ENCODE peak calls at places on chromosomes 11 and 22, in four cellular contexts. X is H1, O is K562, Q is HepG2. S is an unnamed sample.

GRCh38 chr22:23591203-23591791 is 11.2 kb upstream of the IGLL1 start:
- DNase-seq in X (peak; percentile 93), O (peak; percentile 63), Q (peak; percentile 41), S (peak; percentile 21)

GRCh38 chr22:31790240-31790639 is 36.4 kb downstream of the DEPDC5 start:
- DNase-seq in X (no peak), O (no peak), Q (no peak), S (no peak)

GRCh38 chr22:50600967-50601668 is 525 bp downstream of the MAPK8IP2 start:
- DNase-seq in X (peak; percentile 60), O (no peak), Q (no peak), S (no peak)

GRCh38 chr22:50422961-50423815 is 51.6 kb downstream of the SBF1 start:
- DNase-seq in X (no peak), O (no peak), Q (no peak), S (no peak)

GRCh38 chr11:44848963-44849350 is 101.7 kb downstream of the TP53I11 start:
- DNase-seq in X (no peak), O (no peak), Q (no peak), S (no peak)

GRCh38 chr11:68383976-68384501 is 71.6 kb downstream of the LRP5 start:
- DNase-seq in X (peak; percentile 98), O (peak; percentile 72), Q (peak; percentile 43), S (peak; percentile 47)

GRCh38 chr22:46918197-46918596 is 155.7 kb downstream of the TBC1D22A start:
- DNase-seq in X (no peak), O (no peak), Q (no peak), S (no peak)

GRCh38 chr11:90646266-90646665 is 423.4 kb upstream of the CHORDC1 start:
- DNase-seq in X (no peak), O (no peak), Q (no peak), S (no peak)

GRCh38 chr11:34250732-34251639 is 106.8 kb downstream of the ABTB2 start:
- DNase-seq in X (no peak), O (no peak), Q (no peak), S (peak; percentile 51)

GRCh38 chr22:17570851-17571631 is 7.7 kb downstream of the SLC25A18 start:
- DNase-seq in X (no peak), O (no peak), Q (no peak), S (no peak)

GRCh38 chr11:130909650-130910049 is 6.6 kb downstream of the SNX19 start:
- DNase-seq in X (no peak), O (no peak), Q (no peak), S (no peak)

GRCh38 chr11:107931206-107931605 is 3.0 kb downstream of the RAB39A start:
- DNase-seq in X (no peak), O (no peak), Q (no peak), S (no peak)

GRCh38 chr11:104771782-104772181 is 126.5 kb downstream of the CASP12 start:
- DNase-seq in X (no peak), O (no peak), Q (no peak), S (no peak)

GRCh38 chr22:50506611-50507420 is 686 bp downstream of the LMF2 start:
- DNase-seq in X (peak; percentile 53), O (no peak), Q (no peak), S (no peak)

GRCh38 chr11:68343761-68344256 is 31.4 kb downstream of the LRP5 start:
- DNase-seq in X (no peak), O (no peak), Q (peak; percentile 68), S (no peak)

GRCh38 chr22:30208631-30209603 is 37.6 kb downstream of the LIF start:
- DNase-seq in X (no peak), O (peak; percentile 85), Q (peak; percentile 65), S (no peak)

GRCh38 chr22:32733196-32733595 is 68.3 kb upstream of the TIMP3 start:
- DNase-seq in X (no peak), O (no peak), Q (no peak), S (no peak)

GRCh38 chr11:31050061-31050790 is 319.3 kb downstream of the DCDC1 start:
- DNase-seq in X (no peak), O (no peak), Q (no peak), S (no peak)

GRCh38 chr11:128940603-128941002 is 2.1 kb downstream of the TP53AIP1 start:
- DNase-seq in X (no peak), O (no peak), Q (no peak), S (no peak)

GRCh38 chr22:17213976-17214375 is 5.3 kb downstream of the ADA2 start:
- DNase-seq in X (peak; percentile 72), O (peak; percentile 61), Q (peak; percentile 21), S (peak; percentile 25)

GRCh38 chr11:121446752-121447156 is 5.4 kb upstream of the SORL1 start:
- DNase-seq in X (no peak), O (no peak), Q (peak; percentile 27), S (no peak)

GRCh38 chr11:74611369-74611861 is 19.0 kb downstream of the POLD3 start:
- DNase-seq in X (no peak), O (no peak), Q (peak; percentile 36), S (no peak)

GRCh38 chr11:117570701-117571100 is 226.3 kb downstream of the DSCAML1 start:
- DNase-seq in X (no peak), O (no peak), Q (no peak), S (no peak)
- TF ChIP-seq GABPA in X (no peak), O (no peak), Q (no peak), S (no peak)

GRCh38 chr11:46390331-46391171 is 1.0 kb downstream of the CHRM4 start:
- DNase-seq in X (peak; percentile 77), O (peak; percentile 18), Q (no peak), S (no peak)
- H3K4me3 ChIP-seq in X (peak overlapping the region; percentile 49), O (no peak overlapping the region), Q (peak overlapping the region; percentile 58), S (no peak overlapping the region)

DNA sequence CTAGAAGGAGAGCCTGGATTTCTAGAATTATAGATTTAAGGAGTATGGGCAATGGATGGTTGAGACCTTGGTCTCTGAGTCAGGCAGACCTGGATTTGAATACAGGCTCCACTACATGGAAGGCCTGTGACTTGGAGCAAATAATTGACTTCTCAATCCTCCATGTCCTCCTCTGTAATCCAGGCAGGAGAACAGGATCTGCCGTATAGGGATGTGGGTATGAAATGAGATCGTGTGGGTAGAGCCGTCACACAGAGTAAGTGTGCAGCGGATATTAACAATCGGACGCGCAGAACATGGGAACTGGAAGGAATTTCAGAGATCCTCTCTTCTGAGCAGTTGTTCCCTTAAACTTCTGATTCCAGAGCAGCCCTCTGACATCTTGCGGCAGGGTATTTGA is 11.5 kb upstream of the TMPRSS13 start:
- DNase-seq in X (peak; percentile 33), O (no peak), Q (no peak), S (no peak)
- TF ChIP-seq GABPA in X (no peak), O (no peak), Q (no peak), S (no peak)

GRCh38 chr22:19979712-19980493 is 36.7 kb downstream of the ARVCF start:
- DNase-seq in X (no peak), O (no peak), Q (no peak), S (no peak)
- H3K4me3 ChIP-seq in X (no peak overlapping the region), O (no peak overlapping the region), Q (no peak overlapping the region), S (no peak overlapping the region)

GRCh38 chr11:9604134-9604533 is 30.7 kb downstream of the WEE1 start:
- DNase-seq in X (no peak), O (no peak), Q (no peak), S (no peak)
- TF ChIP-seq GABPA in X (no peak), O (no peak), Q (no peak), S (no peak)

DNA sequence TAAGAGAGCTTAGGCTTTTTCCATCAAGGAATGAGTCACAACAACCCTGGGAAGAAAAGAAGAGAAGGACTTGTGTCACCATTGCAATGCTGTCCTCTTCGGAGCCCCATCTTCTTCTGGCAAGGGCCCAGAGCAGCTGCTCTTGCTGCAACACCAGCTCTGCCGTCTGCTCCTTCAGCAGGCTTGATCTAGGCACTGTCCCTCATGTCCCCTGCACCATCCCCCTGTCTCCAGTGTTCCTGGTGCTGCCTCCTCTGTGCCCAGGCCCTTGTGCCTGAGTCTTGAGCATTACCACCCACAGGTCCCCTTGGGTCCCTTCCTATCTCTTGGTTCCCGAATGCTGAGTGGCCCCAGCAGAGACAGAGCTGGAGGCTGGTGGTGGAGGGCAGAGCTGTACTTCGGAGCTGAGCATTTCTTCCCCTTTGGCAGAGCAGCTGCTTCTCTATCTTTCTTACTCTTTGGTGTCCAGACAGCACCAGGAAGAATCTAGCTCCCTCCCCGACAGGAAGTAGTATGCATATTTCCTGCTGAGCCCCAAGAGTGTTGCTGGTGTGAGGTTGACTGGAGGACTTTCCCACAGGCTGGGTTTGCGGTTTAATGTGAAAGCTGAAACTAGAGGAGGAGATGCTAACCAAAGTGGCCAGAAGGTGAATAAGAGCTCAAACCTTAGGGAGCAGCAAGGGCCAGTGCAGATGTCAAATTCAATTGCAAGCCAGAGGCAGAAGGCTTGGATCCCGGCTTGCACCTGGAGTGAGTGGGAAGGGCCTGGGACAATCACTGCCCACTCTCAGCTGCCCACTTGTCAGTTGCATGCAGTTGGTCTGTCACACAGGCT is 27.8 kb downstream of the WEE1 start:
- DNase-seq in X (peak; percentile 52), O (no peak), Q (no peak), S (peak; percentile 66)
- H3K4me3 ChIP-seq in X (no peak overlapping the region), O (no peak overlapping the region), Q (peak overlapping the region; percentile 24), S (peak overlapping the region; percentile 34)

DNA sequence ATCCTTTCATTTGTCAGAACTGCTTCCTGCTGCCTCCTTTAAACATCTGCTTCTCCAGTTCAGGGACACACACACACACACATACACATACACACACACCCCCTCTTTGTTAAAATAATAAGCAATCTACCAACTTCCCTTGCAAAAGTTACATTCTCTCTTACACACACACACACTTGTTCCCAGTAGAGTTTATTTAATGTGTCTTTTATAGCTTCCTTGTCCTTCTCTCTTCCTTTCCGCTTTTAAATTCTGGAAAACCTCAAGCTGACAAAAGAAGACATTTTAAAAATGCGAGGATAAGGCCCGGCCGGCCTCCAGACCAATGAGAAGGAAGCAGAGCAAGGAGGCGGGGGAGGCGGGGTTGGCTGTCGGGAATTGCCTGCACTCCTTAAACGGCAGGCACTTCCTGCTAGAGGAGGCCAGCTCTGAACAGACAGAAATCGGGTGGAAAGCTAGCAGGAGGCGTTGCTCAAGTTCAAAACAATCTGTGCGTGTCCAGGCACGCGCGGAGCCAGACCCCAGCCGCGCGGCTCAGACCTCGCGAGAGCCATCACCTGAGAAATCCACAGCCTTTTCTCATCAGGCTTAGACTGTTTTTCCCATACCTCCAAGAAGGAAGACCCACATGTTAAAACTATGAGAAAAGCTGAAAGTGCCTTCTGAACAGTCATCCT is 99.9 kb downstream of the MAML2 start:
- DNase-seq in X (peak; percentile 83), O (peak; percentile 94), Q (peak; percentile 37), S (peak; percentile 96)
- TF ChIP-seq GABPA in X (no peak), O (peak; percentile 61), Q (no peak), S (no peak)

GRCh38 chr11:2108675-2109481 is 30.3 kb downstream of the IGF2 start:
- DNase-seq in X (no peak), O (no peak), Q (no peak), S (no peak)
- H3K4me3 ChIP-seq in X (no peak overlapping the region), O (no peak overlapping the region), Q (no peak overlapping the region), S (no peak overlapping the region)

S was measured in HL-60.